ENCODE peak calls at places on chromosome 16, in five cellular contexts. O is T-helper 17 cell; P is dorsolateral prefrontal cortex; H is activated naive CD4-positive, alpha-beta T cell treated with anti-CD3 and anti-CD28 coated beads, Interleukin-2, amount 10 ng/mL, durations not matched to agents 7 days and 5 days; R is fibroblast of pulmonary artery. W is an unnamed sample.

GRCh38 chr16:81902025-81902424 is 109.2 kb downstream of the SDR42E1 start:
- DNase-seq in O (no peak), P (no peak), H (no peak), R (no peak), W (no peak)

GRCh38 chr16:74480150-74481029 is 59.1 kb upstream of the CLEC18B start:
- DNase-seq in O (no peak), P (no peak), H (no peak), R (peak; percentile 31), W (no peak)

GRCh38 chr16:55053071-55053415 is 122.4 kb downstream of the IRX5 start:
- DNase-seq in O (no peak), P (no peak), H (no peak), R (no peak), W (no peak)

GRCh38 chr16:10245002-10245401 is 62.8 kb upstream of the GRIN2A start:
- DNase-seq in O (no peak), P (peak; percentile 68), H (no peak), R (no peak), W (no peak)

GRCh38 chr16:23148513-23149266 is 562 bp downstream of the USP31 start:
- DNase-seq in O (peak; percentile 44), P (peak; percentile 52), H (peak; percentile 56), R (peak; percentile 47), W (peak; percentile 69)

GRCh38 chr16:7509919-7510705 is 177.5 kb downstream of the RBFOX1 start:
- DNase-seq in O (no peak), P (peak; percentile 42), H (no peak), R (no peak), W (no peak)

GRCh38 chr16:19382084-19382801 is 35.4 kb upstream of the TMC5 start:
- DNase-seq in O (no peak), P (no peak), H (no peak), R (no peak), W (no peak)

GRCh38 chr16:89730610-89731234 is 9.4 kb downstream of the ZNF276 start:
- DNase-seq in O (no peak), P (no peak), H (no peak), R (no peak), W (no peak)

GRCh38 chr16:29812754-29813643 is 1.0 kb downstream of the PRRT2 start:
- DNase-seq in O (no peak), P (no peak), H (no peak), R (no peak), W (no peak)

GRCh38 chr16:4212934-4213296 is 29.0 kb downstream of the SRL start:
- DNase-seq in O (no peak), P (no peak), H (no peak), R (peak; percentile 21), W (no peak)

GRCh38 chr16:23981429-23982399 is 145.9 kb downstream of the PRKCB start:
- DNase-seq in O (no peak), P (no peak), H (no peak), R (no peak), W (no peak)

GRCh38 chr16:1981972-1982574 is 804 bp upstream of the NOXO1 start:
- DNase-seq in O (no peak), P (no peak), H (no peak), R (no peak), W (no peak)

GRCh38 chr16:528111-529011 is 849 bp downstream of the CAPN15 start:
- DNase-seq in O (no peak), P (no peak), H (peak; percentile 56), R (peak; percentile 68), W (peak; percentile 68)

GRCh38 chr16:85205747-85206471 is 93.6 kb upstream of the CIBAR2 start:
- DNase-seq in O (no peak), P (no peak), H (no peak), R (peak; percentile 50), W (no peak)

GRCh38 chr16:47511882-47512281 is 50.8 kb downstream of the PHKB start:
- DNase-seq in O (no peak), P (no peak), H (no peak), R (no peak), W (no peak)

GRCh38 chr16:79593074-79593531 is 7.4 kb downstream of the MAF start:
- DNase-seq in O (no peak), P (no peak), H (no peak), R (no peak), W (no peak)

GRCh38 chr16:81261049-81261648 is 22.7 kb downstream of the BCO1 start:
- DNase-seq in O (no peak), P (no peak), H (peak; percentile 38), R (peak; percentile 31), W (no peak)

W was measured in activated naive CD8-positive, alpha-beta T cell treated with anti-CD3 and anti-CD28 coated beads, Interleukin-2, amount 10 ng/mL, durations not matched to agents 7 days and 5 days.